ENCODE peak calls at places on chromosomes 12 and 14, in ten cellular contexts. G is COR-L47; B is hepatocyte; W is activated naive CD8-positive, alpha-beta T cell treated with anti-CD3 and anti-CD28 coated beads for 36 hours; O is endodermal cell; X is iris pigment epithelial cell; D is ACHN; N is AG04450; Q is activated gamma-delta T cell treated with anti-CD3 and anti-CD28 coated beads, Interleukin-2, amount 50 U/mL, for 16 hours; Z is activated T-helper 1 cell treated with Interleukin-2 at 50 U/mL for 16 hours. U is an unnamed sample.

GRCh38 chr12:51980051-51980808 is 26.5 kb upstream of the TAMALIN start:
- DNase-seq in D (peak), W (peak), G (peak), X (peak), Q (peak), N (no peak), Z (peak), O (peak), B (peak), U (peak)

GRCh38 chr12:50212071-50212467 is 44.9 kb upstream of the CERS5 start:
- DNase-seq in W (no peak), X (no peak), Z (no peak), Q (no peak), O (no peak), N (no peak), D (no peak), B (no peak), G (no peak), U (no peak)

GRCh38 chr12:197347-197746 is 16.6 kb downstream of the SLC6A12 start:
- DNase-seq in Q (no peak), N (no peak), D (no peak), O (no peak), G (no peak), B (no peak), Z (no peak), X (no peak), W (no peak), U (no peak)

GRCh38 chr14:65840118-65840751 is 427.7 kb downstream of the FUT8 start:
- DNase-seq in X (no peak), N (no peak), Z (no peak), O (no peak), D (no peak), G (peak), Q (no peak), W (no peak), B (peak), U (no peak)

GRCh38 chr12:52877242-52877641 is 27.6 kb downstream of the KRT8 start:
- DNase-seq in O (no peak), D (no peak), X (no peak), G (no peak), W (no peak), B (no peak), Q (no peak), Z (no peak), N (no peak), U (no peak)

GRCh38 chr14:87133073-87133815 is 859.7 kb downstream of the GALC start:
- DNase-seq in D (peak), B (peak), Z (no peak), W (no peak), Q (no peak), N (peak), G (no peak), X (peak), O (no peak), U (no peak)

GRCh38 chr12:57604454-57605307 is at the start of gene DTX3:
- DNase-seq in O (peak), B (peak), X (no peak), N (no peak), D (peak), Q (no peak), W (peak), Z (no peak), G (peak), U (no peak)

GRCh38 chr14:64549016-64549415 is 745 bp upstream of the PPP1R36 start:
- DNase-seq in W (no peak), Z (no peak), B (no peak), Q (no peak), D (no peak), O (no peak), G (no peak), X (no peak), N (no peak), U (no peak)

GRCh38 chr14:104723651-104724406 is at the start of gene ADSS1:
- DNase-seq in Q (peak), W (peak), B (peak), D (peak), G (no peak), O (peak), X (peak), N (no peak), Z (peak), U (peak)

GRCh38 chr14:54866588-54866987 is 36.0 kb downstream of the GCH1 start:
- DNase-seq in X (no peak), O (no peak), Q (no peak), Z (no peak), G (no peak), N (no peak), B (no peak), W (no peak), D (no peak), U (no peak)

GRCh38 chr12:1405619-1406018 is 188.8 kb downstream of the FBXL14 start:
- DNase-seq in N (no peak), Z (no peak), O (no peak), X (no peak), G (no peak), B (no peak), Q (no peak), W (no peak), D (no peak), U (no peak)

GRCh38 chr14:69807192-69807591 is 10.2 kb upstream of the SLC10A1 start:
- DNase-seq in X (no peak), B (no peak), Q (no peak), Z (no peak), O (no peak), N (no peak), G (no peak), W (no peak), D (no peak), U (no peak)

GRCh38 chr12:80830533-80831088 is 107.1 kb downstream of the LIN7A start:
- DNase-seq in B (no peak), O (no peak), N (no peak), Z (no peak), X (no peak), D (no peak), Q (no peak), W (no peak), G (no peak), U (no peak)

GRCh38 chr14:92846162-92846897 is 52.2 kb downstream of the GOLGA5 start:
- DNase-seq in Z (no peak), B (peak), X (peak), O (no peak), N (no peak), G (no peak), D (peak), W (peak), Q (no peak), U (no peak)

GRCh38 chr14:96637521-96637920 is 135.3 kb downstream of the PAPOLA start:
- DNase-seq in N (no peak), W (no peak), G (no peak), X (no peak), Q (no peak), O (peak), B (no peak), Z (no peak), D (no peak), U (no peak)

GRCh38 chr14:74507796-74508195 is 14.2 kb downstream of the ISCA2 start:
- DNase-seq in Q (no peak), D (no peak), B (no peak), G (no peak), O (peak), X (no peak), Z (no peak), N (no peak), W (no peak), U (no peak)

GRCh38 chr14:37594916-37595808 is at the start of the genes FOXA1 and TTC6:
- DNase-seq in N (no peak), Z (no peak), G (peak), W (no peak), O (peak), Q (no peak), D (peak), B (peak), X (peak), U (no peak)

GRCh38 chr14:70706177-70706576 is 64.5 kb downstream of the TTC9 start:
- DNase-seq in D (no peak), X (no peak), O (no peak), W (no peak), Q (no peak), N (no peak), B (no peak), Z (no peak), G (no peak), U (no peak)

GRCh38 chr12:59929091-59929490 is 333.3 kb downstream of the SLC16A7 start:
- DNase-seq in O (no peak), G (no peak), Z (no peak), B (no peak), D (peak), Q (no peak), W (no peak), X (peak), N (no peak), U (no peak)

GRCh38 chr12:124172646-124173045 is 122.2 kb upstream of the RFLNA start:
- DNase-seq in B (no peak), D (peak), O (no peak), Z (no peak), W (no peak), N (no peak), G (no peak), X (peak), Q (no peak), U (no peak)

GRCh38 chr14:101193126-101193844 is 289.8 kb upstream of the RTL1 start:
- DNase-seq in W (no peak), Z (no peak), O (no peak), N (no peak), X (no peak), B (no peak), D (no peak), Q (no peak), G (peak), U (no peak)

GRCh38 chr12:92488735-92489134 is 214.1 kb upstream of the PLEKHG7 start:
- DNase-seq in D (no peak), G (no peak), B (no peak), X (no peak), Q (no peak), Z (no peak), W (no peak), O (no peak), N (no peak), U (no peak)

GRCh38 chr12:69512820-69513219 is 42.6 kb downstream of the FRS2 start:
- DNase-seq in Q (no peak), Z (no peak), O (no peak), X (peak), D (no peak), N (no peak), B (no peak), G (no peak), W (no peak), U (no peak)

GRCh38 chr12:38116968-38117367 is 199.6 kb upstream of the ALG10B start:
- DNase-seq in Q (no peak), B (no peak), N (no peak), D (no peak), G (no peak), X (no peak), W (no peak), O (no peak), Z (no peak), U (no peak)

GRCh38 chr12:79063258-79063657 is 198.7 kb downstream of the SYT1 start:
- DNase-seq in Z (no peak), Q (no peak), D (no peak), O (no peak), B (no peak), N (peak), W (no peak), G (no peak), X (peak), U (no peak)

GRCh38 chr14:105013150-105013787 is 7.6 kb downstream of the CDCA4 start:
- DNase-seq in N (no peak), B (no peak), Z (no peak), G (peak), D (no peak), O (no peak), X (no peak), W (no peak), Q (no peak), U (no peak)

GRCh38 chr14:102545461-102546265 is 36.1 kb upstream of the ANKRD9 start:
- DNase-seq in D (no peak), X (peak), Z (no peak), N (peak), O (peak), Q (no peak), B (peak), G (peak), W (no peak), U (no peak)